ENCODE peak calls at places on chromosomes 13 and 19, in five cellular contexts. One of them, this sample, is unnamed.
A peak's percentile ranks its signal among the peaks of the same experiment; 100 is the strongest.

GRCh38 chr19:48798937-48799336 is 11.9 kb downstream of the BCAT2 start:
- DNase-seq in fibroblast of the conjunctiva: no peak
- DNase-seq in smooth muscle cell of the brain vasculature: peak; percentile 41
- DNase-seq in stimulated activated CD4-positive, alpha-beta T cell treated with anti-CD3 and anti-CD28 coated beads, Interleukin-1b, Interleukin-23, amount 100 ng/mL, for 1 hour: no peak
- DNase-seq in ovary: no peak
- DNase-seq in this sample: no peak

GRCh38 chr13:49641810-49642291 is 13.5 kb downstream of the ARL11 start:
- DNase-seq in fibroblast of the conjunctiva: peak; percentile 85
- DNase-seq in smooth muscle cell of the brain vasculature: no peak
- DNase-seq in stimulated activated CD4-positive, alpha-beta T cell treated with anti-CD3 and anti-CD28 coated beads, Interleukin-1b, Interleukin-23, amount 100 ng/mL, for 1 hour: no peak
- DNase-seq in ovary: no peak
- DNase-seq in this sample: no peak

GRCh38 chr13:59425211-59425721 is 738.5 kb downstream of the DIAPH3 start:
- DNase-seq in fibroblast of the conjunctiva: peak; percentile 83
- DNase-seq in smooth muscle cell of the brain vasculature: no peak
- DNase-seq in stimulated activated CD4-positive, alpha-beta T cell treated with anti-CD3 and anti-CD28 coated beads, Interleukin-1b, Interleukin-23, amount 100 ng/mL, for 1 hour: no peak
- DNase-seq in ovary: no peak
- DNase-seq in this sample: no peak

GRCh38 chr13:23868521-23868920 is 20.7 kb downstream of the MIPEP start:
- DNase-seq in fibroblast of the conjunctiva: no peak
- DNase-seq in smooth muscle cell of the brain vasculature: no peak
- DNase-seq in stimulated activated CD4-positive, alpha-beta T cell treated with anti-CD3 and anti-CD28 coated beads, Interleukin-1b, Interleukin-23, amount 100 ng/mL, for 1 hour: no peak
- DNase-seq in ovary: no peak
- DNase-seq in this sample: no peak

GRCh38 chr13:110957181-110957884 is 42.5 kb upstream of the ANKRD10 start:
- DNase-seq in fibroblast of the conjunctiva: no peak
- DNase-seq in smooth muscle cell of the brain vasculature: no peak
- DNase-seq in stimulated activated CD4-positive, alpha-beta T cell treated with anti-CD3 and anti-CD28 coated beads, Interleukin-1b, Interleukin-23, amount 100 ng/mL, for 1 hour: no peak
- DNase-seq in ovary: no peak
- DNase-seq in this sample: no peak

GRCh38 chr13:87684850-87685735 is 13.9 kb downstream of the SLITRK5 start:
- DNase-seq in fibroblast of the conjunctiva: no peak
- DNase-seq in smooth muscle cell of the brain vasculature: no peak
- DNase-seq in stimulated activated CD4-positive, alpha-beta T cell treated with anti-CD3 and anti-CD28 coated beads, Interleukin-1b, Interleukin-23, amount 100 ng/mL, for 1 hour: no peak
- DNase-seq in ovary: no peak
- DNase-seq in this sample: no peak

GRCh38 chr13:34512811-34513210 is 429.3 kb upstream of the NBEA start:
- DNase-seq in fibroblast of the conjunctiva: no peak
- DNase-seq in smooth muscle cell of the brain vasculature: no peak
- DNase-seq in stimulated activated CD4-positive, alpha-beta T cell treated with anti-CD3 and anti-CD28 coated beads, Interleukin-1b, Interleukin-23, amount 100 ng/mL, for 1 hour: no peak
- DNase-seq in ovary: no peak
- DNase-seq in this sample: no peak

GRCh38 chr19:48806818-48807589 is 3.8 kb downstream of the BCAT2 start:
- DNase-seq in fibroblast of the conjunctiva: no peak
- DNase-seq in smooth muscle cell of the brain vasculature: no peak
- DNase-seq in stimulated activated CD4-positive, alpha-beta T cell treated with anti-CD3 and anti-CD28 coated beads, Interleukin-1b, Interleukin-23, amount 100 ng/mL, for 1 hour: no peak
- DNase-seq in ovary: peak; percentile 38
- DNase-seq in this sample: no peak

GRCh38 chr19:15563931-15564330 is 51.1 kb upstream of the CYP4F8 start:
- DNase-seq in fibroblast of the conjunctiva: no peak
- DNase-seq in smooth muscle cell of the brain vasculature: no peak
- DNase-seq in stimulated activated CD4-positive, alpha-beta T cell treated with anti-CD3 and anti-CD28 coated beads, Interleukin-1b, Interleukin-23, amount 100 ng/mL, for 1 hour: no peak
- DNase-seq in ovary: no peak
- DNase-seq in this sample: no peak

GRCh38 chr19:31459430-31459829 is 110.2 kb upstream of the TSHZ3 start:
- DNase-seq in fibroblast of the conjunctiva: no peak
- DNase-seq in smooth muscle cell of the brain vasculature: no peak
- DNase-seq in stimulated activated CD4-positive, alpha-beta T cell treated with anti-CD3 and anti-CD28 coated beads, Interleukin-1b, Interleukin-23, amount 100 ng/mL, for 1 hour: no peak
- DNase-seq in ovary: no peak
- DNase-seq in this sample: no peak

GRCh38 chr13:104592545-104593250 is 1526.5 kb upstream of the SLC10A2 start:
- DNase-seq in fibroblast of the conjunctiva: no peak
- DNase-seq in smooth muscle cell of the brain vasculature: no peak
- DNase-seq in stimulated activated CD4-positive, alpha-beta T cell treated with anti-CD3 and anti-CD28 coated beads, Interleukin-1b, Interleukin-23, amount 100 ng/mL, for 1 hour: no peak
- DNase-seq in ovary: no peak
- DNase-seq in this sample: no peak

GRCh38 chr13:100301418-100301817 is 212.5 kb downstream of the PCCA start:
- DNase-seq in fibroblast of the conjunctiva: no peak
- DNase-seq in smooth muscle cell of the brain vasculature: no peak
- DNase-seq in stimulated activated CD4-positive, alpha-beta T cell treated with anti-CD3 and anti-CD28 coated beads, Interleukin-1b, Interleukin-23, amount 100 ng/mL, for 1 hour: no peak
- DNase-seq in ovary: no peak
- DNase-seq in this sample: no peak

GRCh38 chr19:14580623-14581237 is 2.2 kb upstream of the CLEC17A start:
- DNase-seq in fibroblast of the conjunctiva: no peak
- DNase-seq in smooth muscle cell of the brain vasculature: no peak
- DNase-seq in stimulated activated CD4-positive, alpha-beta T cell treated with anti-CD3 and anti-CD28 coated beads, Interleukin-1b, Interleukin-23, amount 100 ng/mL, for 1 hour: peak; percentile 34
- DNase-seq in ovary: no peak
- DNase-seq in this sample: no peak

GRCh38 chr19:18437481-18438330 is at the start of gene ISYNA1:
- DNase-seq in fibroblast of the conjunctiva: no peak
- DNase-seq in smooth muscle cell of the brain vasculature: no peak
- DNase-seq in stimulated activated CD4-positive, alpha-beta T cell treated with anti-CD3 and anti-CD28 coated beads, Interleukin-1b, Interleukin-23, amount 100 ng/mL, for 1 hour: no peak
- DNase-seq in ovary: peak; percentile 86
- DNase-seq in this sample: no peak

GRCh38 chr19:55552620-55553019 is 7.3 kb upstream of the SBK3 start:
- DNase-seq in fibroblast of the conjunctiva: peak; percentile 30
- DNase-seq in smooth muscle cell of the brain vasculature: no peak
- DNase-seq in stimulated activated CD4-positive, alpha-beta T cell treated with anti-CD3 and anti-CD28 coated beads, Interleukin-1b, Interleukin-23, amount 100 ng/mL, for 1 hour: no peak
- DNase-seq in ovary: no peak
- DNase-seq in this sample: no peak

GRCh38 chr19:44447864-44448674 is at the start of gene ZNF229:
- DNase-seq in fibroblast of the conjunctiva: peak; percentile 81
- DNase-seq in smooth muscle cell of the brain vasculature: peak; percentile 63
- DNase-seq in stimulated activated CD4-positive, alpha-beta T cell treated with anti-CD3 and anti-CD28 coated beads, Interleukin-1b, Interleukin-23, amount 100 ng/mL, for 1 hour: peak; percentile 36
- DNase-seq in ovary: peak; percentile 85
- DNase-seq in this sample: peak; percentile 41

GRCh38 chr13:110485604-110486003 is 75.9 kb downstream of the RAB20 start:
- DNase-seq in fibroblast of the conjunctiva: no peak
- DNase-seq in smooth muscle cell of the brain vasculature: no peak
- DNase-seq in stimulated activated CD4-positive, alpha-beta T cell treated with anti-CD3 and anti-CD28 coated beads, Interleukin-1b, Interleukin-23, amount 100 ng/mL, for 1 hour: no peak
- DNase-seq in ovary: no peak
- DNase-seq in this sample: no peak

GRCh38 chr13:90968510-90968909 is 379.0 kb upstream of the MIR17HG start:
- DNase-seq in fibroblast of the conjunctiva: no peak
- DNase-seq in smooth muscle cell of the brain vasculature: no peak
- DNase-seq in stimulated activated CD4-positive, alpha-beta T cell treated with anti-CD3 and anti-CD28 coated beads, Interleukin-1b, Interleukin-23, amount 100 ng/mL, for 1 hour: no peak
- DNase-seq in ovary: no peak
- DNase-seq in this sample: no peak

GRCh38 chr19:18943465-18943864 is 2.4 kb upstream of the HOMER3 start:
- DNase-seq in fibroblast of the conjunctiva: no peak
- DNase-seq in smooth muscle cell of the brain vasculature: no peak
- DNase-seq in stimulated activated CD4-positive, alpha-beta T cell treated with anti-CD3 and anti-CD28 coated beads, Interleukin-1b, Interleukin-23, amount 100 ng/mL, for 1 hour: no peak
- DNase-seq in ovary: no peak
- DNase-seq in this sample: no peak

GRCh38 chr19:58387338-58388174 is 487 bp downstream of the RPS5 start:
- DNase-seq in fibroblast of the conjunctiva: no peak
- DNase-seq in smooth muscle cell of the brain vasculature: no peak
- DNase-seq in stimulated activated CD4-positive, alpha-beta T cell treated with anti-CD3 and anti-CD28 coated beads, Interleukin-1b, Interleukin-23, amount 100 ng/mL, for 1 hour: no peak
- DNase-seq in ovary: no peak
- DNase-seq in this sample: no peak

GRCh38 chr19:10871711-10872550 is 578 bp downstream of the CARM1 start:
- DNase-seq in fibroblast of the conjunctiva: no peak
- DNase-seq in smooth muscle cell of the brain vasculature: no peak
- DNase-seq in stimulated activated CD4-positive, alpha-beta T cell treated with anti-CD3 and anti-CD28 coated beads, Interleukin-1b, Interleukin-23, amount 100 ng/mL, for 1 hour: peak; percentile 10
- DNase-seq in ovary: peak; percentile 79
- DNase-seq in this sample: no peak

GRCh38 chr19:40702337-40703012 is 12.0 kb upstream of the NUMBL start:
- DNase-seq in fibroblast of the conjunctiva: no peak
- DNase-seq in smooth muscle cell of the brain vasculature: no peak
- DNase-seq in stimulated activated CD4-positive, alpha-beta T cell treated with anti-CD3 and anti-CD28 coated beads, Interleukin-1b, Interleukin-23, amount 100 ng/mL, for 1 hour: no peak
- DNase-seq in ovary: no peak
- DNase-seq in this sample: no peak

GRCh38 chr13:28337196-28338045 is 157.5 kb downstream of the FLT1 start:
- DNase-seq in fibroblast of the conjunctiva: no peak
- DNase-seq in smooth muscle cell of the brain vasculature: no peak
- DNase-seq in stimulated activated CD4-positive, alpha-beta T cell treated with anti-CD3 and anti-CD28 coated beads, Interleukin-1b, Interleukin-23, amount 100 ng/mL, for 1 hour: no peak
- DNase-seq in ovary: no peak
- DNase-seq in this sample: no peak

GRCh38 chr19:12364391-12365093 is 941 bp downstream of the ZNF442 start:
- DNase-seq in fibroblast of the conjunctiva: no peak
- DNase-seq in smooth muscle cell of the brain vasculature: no peak
- DNase-seq in stimulated activated CD4-positive, alpha-beta T cell treated with anti-CD3 and anti-CD28 coated beads, Interleukin-1b, Interleukin-23, amount 100 ng/mL, for 1 hour: no peak
- DNase-seq in ovary: peak; percentile 35
- DNase-seq in this sample: no peak

GRCh38 chr13:46543307-46543706 is 9.7 kb upstream of the LRCH1 start:
- DNase-seq in fibroblast of the conjunctiva: no peak
- DNase-seq in smooth muscle cell of the brain vasculature: no peak
- DNase-seq in stimulated activated CD4-positive, alpha-beta T cell treated with anti-CD3 and anti-CD28 coated beads, Interleukin-1b, Interleukin-23, amount 100 ng/mL, for 1 hour: no peak
- DNase-seq in ovary: no peak
- DNase-seq in this sample: no peak

GRCh38 chr13:29270536-29271045 is 324.9 kb downstream of the SLC7A1 start:
- DNase-seq in fibroblast of the conjunctiva: no peak
- DNase-seq in smooth muscle cell of the brain vasculature: no peak
- DNase-seq in stimulated activated CD4-positive, alpha-beta T cell treated with anti-CD3 and anti-CD28 coated beads, Interleukin-1b, Interleukin-23, amount 100 ng/mL, for 1 hour: no peak
- DNase-seq in ovary: no peak
- DNase-seq in this sample: no peak

GRCh38 chr19:49512970-49513745 is 697 bp downstream of the FCGRT start:
- DNase-seq in fibroblast of the conjunctiva: no peak
- DNase-seq in smooth muscle cell of the brain vasculature: no peak
- DNase-seq in stimulated activated CD4-positive, alpha-beta T cell treated with anti-CD3 and anti-CD28 coated beads, Interleukin-1b, Interleukin-23, amount 100 ng/mL, for 1 hour: no peak
- DNase-seq in ovary: peak; percentile 79
- DNase-seq in this sample: no peak

GRCh38 chr13:112756967-112757758 is 67.3 kb downstream of the ATP11A start:
- DNase-seq in fibroblast of the conjunctiva: no peak
- DNase-seq in smooth muscle cell of the brain vasculature: peak; percentile 37
- DNase-seq in stimulated activated CD4-positive, alpha-beta T cell treated with anti-CD3 and anti-CD28 coated beads, Interleukin-1b, Interleukin-23, amount 100 ng/mL, for 1 hour: no peak
- DNase-seq in ovary: no peak
- DNase-seq in this sample: no peak

GRCh38 chr13:91805605-91806004 is 407.2 kb downstream of the GPC5 start:
- DNase-seq in fibroblast of the conjunctiva: no peak
- DNase-seq in smooth muscle cell of the brain vasculature: no peak
- DNase-seq in stimulated activated CD4-positive, alpha-beta T cell treated with anti-CD3 and anti-CD28 coated beads, Interleukin-1b, Interleukin-23, amount 100 ng/mL, for 1 hour: no peak
- DNase-seq in ovary: no peak
- DNase-seq in this sample: no peak

GRCh38 chr19:1720237-1720636 is 33.1 kb upstream of the ONECUT3 start:
- DNase-seq in fibroblast of the conjunctiva: no peak
- DNase-seq in smooth muscle cell of the brain vasculature: no peak
- DNase-seq in stimulated activated CD4-positive, alpha-beta T cell treated with anti-CD3 and anti-CD28 coated beads, Interleukin-1b, Interleukin-23, amount 100 ng/mL, for 1 hour: no peak
- DNase-seq in ovary: no peak
- DNase-seq in this sample: no peak

GRCh38 chr13:114299604-114300305 is 14.5 kb upstream of the CHAMP1 start:
- DNase-seq in fibroblast of the conjunctiva: no peak
- DNase-seq in smooth muscle cell of the brain vasculature: no peak
- DNase-seq in stimulated activated CD4-positive, alpha-beta T cell treated with anti-CD3 and anti-CD28 coated beads, Interleukin-1b, Interleukin-23, amount 100 ng/mL, for 1 hour: no peak
- DNase-seq in ovary: no peak
- DNase-seq in this sample: no peak

GRCh38 chr19:1672038-1672768 is 19.8 kb upstream of the TCF3 start:
- DNase-seq in fibroblast of the conjunctiva: peak; percentile 13
- DNase-seq in smooth muscle cell of the brain vasculature: no peak
- DNase-seq in stimulated activated CD4-positive, alpha-beta T cell treated with anti-CD3 and anti-CD28 coated beads, Interleukin-1b, Interleukin-23, amount 100 ng/mL, for 1 hour: peak; percentile 51
- DNase-seq in ovary: peak; percentile 47
- DNase-seq in this sample: no peak

GRCh38 chr19:14166448-14166847 is 30.1 kb upstream of the ASF1B start:
- DNase-seq in fibroblast of the conjunctiva: no peak
- DNase-seq in smooth muscle cell of the brain vasculature: no peak
- DNase-seq in stimulated activated CD4-positive, alpha-beta T cell treated with anti-CD3 and anti-CD28 coated beads, Interleukin-1b, Interleukin-23, amount 100 ng/mL, for 1 hour: no peak
- DNase-seq in ovary: no peak
- DNase-seq in this sample: no peak

GRCh38 chr13:24650157-24650556 is 30.1 kb upstream of the ATP12A start:
- DNase-seq in fibroblast of the conjunctiva: peak; percentile 85
- DNase-seq in smooth muscle cell of the brain vasculature: no peak
- DNase-seq in stimulated activated CD4-positive, alpha-beta T cell treated with anti-CD3 and anti-CD28 coated beads, Interleukin-1b, Interleukin-23, amount 100 ng/mL, for 1 hour: no peak
- DNase-seq in ovary: no peak
- DNase-seq in this sample: no peak

GRCh38 chr13:44837250-44837649 is 152.0 kb downstream of the NUFIP1 start:
- DNase-seq in fibroblast of the conjunctiva: no peak
- DNase-seq in smooth muscle cell of the brain vasculature: no peak
- DNase-seq in stimulated activated CD4-positive, alpha-beta T cell treated with anti-CD3 and anti-CD28 coated beads, Interleukin-1b, Interleukin-23, amount 100 ng/mL, for 1 hour: no peak
- DNase-seq in ovary: no peak
- DNase-seq in this sample: no peak

GRCh38 chr13:33168326-33168960 is 117.1 kb downstream of the STARD13 start:
- DNase-seq in fibroblast of the conjunctiva: no peak
- DNase-seq in smooth muscle cell of the brain vasculature: no peak
- DNase-seq in stimulated activated CD4-positive, alpha-beta T cell treated with anti-CD3 and anti-CD28 coated beads, Interleukin-1b, Interleukin-23, amount 100 ng/mL, for 1 hour: no peak
- DNase-seq in ovary: no peak
- DNase-seq in this sample: no peak

GRCh38 chr13:102879793-102880499 is 34.1 kb downstream of the ERCC5 start:
- DNase-seq in fibroblast of the conjunctiva: no peak
- DNase-seq in smooth muscle cell of the brain vasculature: no peak
- DNase-seq in stimulated activated CD4-positive, alpha-beta T cell treated with anti-CD3 and anti-CD28 coated beads, Interleukin-1b, Interleukin-23, amount 100 ng/mL, for 1 hour: no peak
- DNase-seq in ovary: no peak
- DNase-seq in this sample: no peak

GRCh38 chr19:40578442-40578908 is 1.8 kb downstream of the SHKBP1 start:
- DNase-seq in fibroblast of the conjunctiva: no peak
- DNase-seq in smooth muscle cell of the brain vasculature: no peak
- DNase-seq in stimulated activated CD4-positive, alpha-beta T cell treated with anti-CD3 and anti-CD28 coated beads, Interleukin-1b, Interleukin-23, amount 100 ng/mL, for 1 hour: no peak
- DNase-seq in ovary: no peak
- DNase-seq in this sample: no peak

This sample was measured in thoracic aorta.